ENCODE peak calls at places on chromosomes 5 and 9, in seven cellular contexts. U is gastroesophageal sphincter; F is activated T-cell treated with anti-CD3 and anti-CD28 coated beads, Interleukin-2, amount 50 U/mL, for 72 hours; J is left cardiac atrium; G is HepG2; E is sciatic nerve; H is mucosa of descending colon. T is an unnamed sample.

GRCh38 chr5:158976035-158976434 is 123.7 kb downstream of the EBF1 start:
- ATAC-seq in F (no peak), G (no peak), U (peak; percentile 42), H (no peak), E (no peak), J (no peak), T (no peak)

GRCh38 chr5:172042183-172042582 is 35.7 kb upstream of the FBXW11 start:
- ATAC-seq in H (no peak), G (no peak), U (no peak), F (no peak), J (no peak), E (no peak), T (no peak)

GRCh38 chr5:95631265-95631957 is 11.5 kb downstream of the GPR150 start:
- ATAC-seq in F (peak; percentile 13), J (peak; percentile 53), H (no peak), U (no peak), E (no peak), G (no peak), T (no peak)

GRCh38 chr5:175847061-175847460 is 24.3 kb upstream of the CPLX2 start:
- ATAC-seq in G (no peak), J (no peak), E (no peak), F (no peak), U (no peak), H (no peak), T (no peak)

GRCh38 chr5:115100556-115100955 is 69.2 kb downstream of the TRIM36 start:
- ATAC-seq in F (no peak), G (no peak), U (no peak), H (no peak), E (peak; percentile 57), J (no peak), T (no peak)

GRCh38 chr9:110919609-110920008 is 118.7 kb downstream of the LPAR1 start:
- ATAC-seq in J (peak; percentile 67), F (no peak), H (peak; percentile 78), G (no peak), E (peak; percentile 71), U (peak; percentile 43), T (no peak)

GRCh38 chr5:176654856-176655255 is 7.6 kb downstream of the TSPAN17 start:
- ATAC-seq in H (no peak), J (no peak), F (no peak), U (no peak), E (no peak), G (no peak), T (no peak)

GRCh38 chr9:88198346-88198807 is 60.1 kb upstream of the SPATA31C2 start:
- ATAC-seq in G (no peak), F (no peak), J (no peak), E (peak; percentile 66), U (peak; percentile 63), H (peak; percentile 29), T (no peak)